ENCODE peak calls at places on chromosomes 1 and 21, in four cellular contexts. B is effector memory CD4-positive, alpha-beta T cell; S is H9; W is sciatic nerve. I is an unnamed sample.

GRCh38 chr1:117795190-117795589 is 134.2 kb downstream of the GDAP2 start:
- DNase-seq in B (no peak), S (no peak), W (no peak), I (no peak)

GRCh38 chr1:78061825-78062523 is 16.2 kb downstream of the GIPC2 start:
- DNase-seq in B (no peak), S (no peak), W (no peak), I (no peak)

GRCh38 chr1:154751690-154752089 is 118.4 kb downstream of the KCNN3 start:
- DNase-seq in B (no peak), S (no peak), W (peak; percentile 19), I (no peak)

GRCh38 chr21:41805643-41806042 is 38.8 kb upstream of the RIPK4 start:
- DNase-seq in B (no peak), S (no peak), W (no peak), I (no peak)

GRCh38 chr1:110370827-110371226 is 20.0 kb downstream of the SLC16A4 start:
- DNase-seq in B (no peak), S (no peak), W (no peak), I (no peak)

GRCh38 chr1:8572106-8572505 is 245.3 kb downstream of the RERE start:
- DNase-seq in B (no peak), S (no peak), W (no peak), I (no peak)

GRCh38 chr21:28431022-28431421 is 561.7 kb downstream of the LTN1 start:
- DNase-seq in B (no peak), S (no peak), W (no peak), I (no peak)

GRCh38 chr21:39673736-39674135 is 61.0 kb downstream of the B3GALT5 start:
- DNase-seq in B (no peak), S (no peak), W (no peak), I (peak; percentile 61)

GRCh38 chr1:177185209-177185608 is 14.5 kb downstream of the BRINP2 start:
- DNase-seq in B (no peak), S (no peak), W (no peak), I (no peak)

GRCh38 chr1:36225298-36225899 is 1.2 kb downstream of the THRAP3 start:
- DNase-seq in B (no peak), S (no peak), W (no peak), I (no peak)

GRCh38 chr1:2520806-2521205 is 5.6 kb downstream of the PANK4 start:
- DNase-seq in B (no peak), S (no peak), W (no peak), I (no peak)

GRCh38 chr21:33290441-33290840 is 24.3 kb downstream of the IL10RB start:
- DNase-seq in B (no peak), S (no peak), W (no peak), I (no peak)

GRCh38 chr1:2544875-2545638 is 11.1 kb upstream of the TNFRSF14 start:
- DNase-seq in B (no peak), S (no peak), W (no peak), I (peak; percentile 78)

GRCh38 chr1:119711804-119712341 is at the start of gene PHGDH:
- DNase-seq in B (no peak), S (peak; percentile 87), W (peak; percentile 82), I (peak; percentile 92)

GRCh38 chr1:58062635-58063034 is 483.9 kb downstream of the OMA1 start:
- DNase-seq in B (no peak), S (no peak), W (no peak), I (no peak)

GRCh38 chr1:160094806-160095205 is 3.6 kb downstream of the IGSF8 start:
- DNase-seq in B (no peak), S (no peak), W (no peak), I (no peak)

GRCh38 chr1:248858096-248858890 is 592 bp downstream of the ZNF692 start:
- DNase-seq in B (no peak), S (peak; percentile 81), W (peak; percentile 78), I (peak; percentile 93)

GRCh38 chr21:29170935-29171334 is 40.5 kb downstream of the MAP3K7CL start:
- DNase-seq in B (no peak), S (no peak), W (no peak), I (no peak)

I was measured in H7.